ENCODE peak calls at places on chromosomes 2 and 18, in four cellular contexts. One of them, this sample, is unnamed.

GRCh38 chr2:238948765-238949641 is 101.1 kb downstream of the TWIST2 start:
- DNase-seq in stimulated activated CD4-positive, alpha-beta T cell treated with anti-CD3 and anti-CD28 coated beads, Interleukin-4, amount 100 ng/mL, for 24 hours: no peak
- DNase-seq in GM20000: no peak
- DNase-seq in ascending aorta: no peak
- DNase-seq in this sample: no peak

GRCh38 chr2:172813314-172813888 is 77.8 kb downstream of the RAPGEF4 start:
- DNase-seq in GM20000: no peak
- DNase-seq in stimulated activated CD4-positive, alpha-beta T cell treated with anti-CD3 and anti-CD28 coated beads, Interleukin-4, amount 100 ng/mL, for 24 hours: no peak
- DNase-seq in ascending aorta: no peak
- DNase-seq in this sample: no peak

GRCh38 chr2:209661286-209661685 is 110.3 kb upstream of the UNC80 start:
- DNase-seq in stimulated activated CD4-positive, alpha-beta T cell treated with anti-CD3 and anti-CD28 coated beads, Interleukin-4, amount 100 ng/mL, for 24 hours: no peak
- DNase-seq in ascending aorta: no peak
- DNase-seq in GM20000: no peak
- DNase-seq in this sample: no peak

GRCh38 chr2:233267516-233268245 is 16.2 kb downstream of the ATG16L1 start:
- DNase-seq in stimulated activated CD4-positive, alpha-beta T cell treated with anti-CD3 and anti-CD28 coated beads, Interleukin-4, amount 100 ng/mL, for 24 hours: peak; percentile 67
- DNase-seq in GM20000: peak; percentile 41
- DNase-seq in ascending aorta: peak; percentile 34
- DNase-seq in this sample: peak; percentile 83

GRCh38 chr2:48736251-48736650 is 19.3 kb downstream of the LHCGR start:
- DNase-seq in stimulated activated CD4-positive, alpha-beta T cell treated with anti-CD3 and anti-CD28 coated beads, Interleukin-4, amount 100 ng/mL, for 24 hours: no peak
- DNase-seq in ascending aorta: no peak
- DNase-seq in GM20000: no peak
- DNase-seq in this sample: no peak

GRCh38 chr2:74037379-74037860 is 52.7 kb downstream of the TET3 start:
- DNase-seq in stimulated activated CD4-positive, alpha-beta T cell treated with anti-CD3 and anti-CD28 coated beads, Interleukin-4, amount 100 ng/mL, for 24 hours: no peak
- DNase-seq in GM20000: peak; percentile 72
- DNase-seq in ascending aorta: no peak
- DNase-seq in this sample: peak; percentile 68

GRCh38 chr2:19844750-19845149 is 57.0 kb downstream of the TTC32 start:
- DNase-seq in ascending aorta: no peak
- DNase-seq in GM20000: no peak
- DNase-seq in stimulated activated CD4-positive, alpha-beta T cell treated with anti-CD3 and anti-CD28 coated beads, Interleukin-4, amount 100 ng/mL, for 24 hours: no peak
- DNase-seq in this sample: no peak

GRCh38 chr2:164302786-164303185 is 318.5 kb downstream of the GRB14 start:
- DNase-seq in stimulated activated CD4-positive, alpha-beta T cell treated with anti-CD3 and anti-CD28 coated beads, Interleukin-4, amount 100 ng/mL, for 24 hours: no peak
- DNase-seq in ascending aorta: no peak
- DNase-seq in GM20000: no peak
- DNase-seq in this sample: no peak

GRCh38 chr18:62445386-62445917 is 77.4 kb upstream of the ZCCHC2 start:
- DNase-seq in stimulated activated CD4-positive, alpha-beta T cell treated with anti-CD3 and anti-CD28 coated beads, Interleukin-4, amount 100 ng/mL, for 24 hours: no peak
- DNase-seq in GM20000: no peak
- DNase-seq in ascending aorta: no peak
- DNase-seq in this sample: peak; percentile 20

GRCh38 chr2:28164280-28164801 is 228.3 kb upstream of the FOSL2 start:
- DNase-seq in ascending aorta: no peak
- DNase-seq in GM20000: no peak
- DNase-seq in stimulated activated CD4-positive, alpha-beta T cell treated with anti-CD3 and anti-CD28 coated beads, Interleukin-4, amount 100 ng/mL, for 24 hours: no peak
- DNase-seq in this sample: no peak